ENCODE peak calls at places on chromosomes 11 and 22, in nine cellular contexts. X is breast epithelium, R is IMR-90, O is psoas muscle, M is body of pancreas, B is uterus, A is K562, D is mesothelial cell of epicardium, G is cardiac muscle cell. U is an unnamed sample.
A peak's percentile ranks its signal among the peaks of the same experiment; 100 is the strongest.

GRCh38 chr11:57073121-57073520 is 84.4 kb downstream of the OR5AK2 start:
- DNase-seq in X (no peak), R (peak; percentile 8), O (no peak), M (no peak), B (no peak), A (no peak), D (no peak), G (no peak), U (no peak)

GRCh38 chr11:7983832-7984590 is 3.1 kb upstream of the EIF3F start:
- DNase-seq in X (no peak), R (no peak), O (no peak), M (no peak), B (no peak), A (no peak), D (no peak), G (no peak), U (no peak)

GRCh38 chr11:99901175-99901574 is 785.9 kb upstream of the ARHGAP42 start:
- DNase-seq in X (no peak), R (no peak), O (no peak), M (no peak), B (no peak), A (no peak), D (no peak), G (no peak), U (no peak)

GRCh38 chr11:55949330-55949729 is 13.1 kb upstream of the OR5I1 start:
- DNase-seq in X (no peak), R (no peak), O (no peak), M (no peak), B (no peak), A (no peak), D (no peak), G (no peak), U (no peak)

GRCh38 chr11:60169264-60169915 is 13.5 kb downstream of the MS4A6A start:
- DNase-seq in X (no peak), R (no peak), O (no peak), M (peak; percentile 73), B (peak; percentile 38), A (peak; percentile 58), D (no peak), G (no peak), U (no peak)

GRCh38 chr22:36180038-36180880 is 19.7 kb upstream of the APOL3 start:
- DNase-seq in X (peak; percentile 78), R (peak; percentile 56), O (peak; percentile 86), M (peak; percentile 92), B (peak; percentile 89), A (peak; percentile 79), D (no peak), G (peak; percentile 82), U (no peak)

GRCh38 chr11:6251120-6251733 is 8.4 kb upstream of the CCKBR start:
- DNase-seq in X (peak; percentile 73), R (peak; percentile 75), O (peak; percentile 63), M (peak; percentile 92), B (peak; percentile 62), A (peak; percentile 75), D (no peak), G (peak; percentile 79), U (no peak)

GRCh38 chr11:44659641-44660040 is 67.1 kb upstream of the TSPAN18 start:
- DNase-seq in X (no peak), R (no peak), O (peak; percentile 21), M (no peak), B (no peak), A (no peak), D (no peak), G (no peak), U (no peak)

GRCh38 chr11:1878134-1879031 is 13.3 kb downstream of the PRR33 start:
- DNase-seq in X (no peak), R (no peak), O (peak; percentile 54), M (peak; percentile 10), B (peak; percentile 55), A (no peak), D (peak; percentile 27), G (no peak), U (no peak)

GRCh38 chr11:47607380-47607779 is 13.2 kb upstream of the C1QTNF4 start:
- DNase-seq in X (no peak), R (peak; percentile 96), O (peak; percentile 50), M (peak; percentile 29), B (peak; percentile 72), A (peak; percentile 37), D (no peak), G (peak; percentile 67), U (no peak)

GRCh38 chr11:19433367-19433766 is 192.6 kb upstream of the E2F8 start:
- DNase-seq in X (no peak), R (no peak), O (no peak), M (no peak), B (no peak), A (no peak), D (no peak), G (no peak), U (no peak)

GRCh38 chr11:83292709-83293435 is 6.7 kb upstream of the CCDC90B start:
- DNase-seq in X (no peak), R (peak; percentile 73), O (no peak), M (peak; percentile 25), B (peak; percentile 24), A (peak; percentile 67), D (no peak), G (peak; percentile 71), U (no peak)

GRCh38 chr11:113401718-113402117 is 14.1 kb downstream of the ANKK1 start:
- DNase-seq in X (peak; percentile 75), R (no peak), O (peak; percentile 69), M (peak; percentile 73), B (no peak), A (no peak), D (no peak), G (no peak), U (no peak)

GRCh38 chr22:29041408-29041807 is 20.2 kb downstream of the C22orf31 start:
- DNase-seq in X (no peak), R (peak; percentile 82), O (no peak), M (peak; percentile 31), B (no peak), A (no peak), D (no peak), G (no peak), U (no peak)

GRCh38 chr11:13278620-13279486 is 1.3 kb downstream of the BMAL1 start:
- DNase-seq in X (no peak), R (no peak), O (peak; percentile 24), M (peak; percentile 45), B (no peak), A (no peak), D (no peak), G (peak; percentile 31), U (no peak)

GRCh38 chr22:41197808-41198585 is 7.1 kb upstream of the L3MBTL2 start:
- DNase-seq in X (no peak), R (no peak), O (no peak), M (peak; percentile 63), B (no peak), A (peak; percentile 48), D (no peak), G (peak; percentile 41), U (no peak)

GRCh38 chr11:68373189-68373809 is 60.9 kb downstream of the LRP5 start:
- DNase-seq in X (no peak), R (peak; percentile 61), O (no peak), M (no peak), B (peak; percentile 66), A (no peak), D (no peak), G (no peak), U (no peak)

GRCh38 chr11:45142241-45142885 is 4.1 kb upstream of the PRDM11 start:
- DNase-seq in X (no peak), R (peak; percentile 28), O (no peak), M (no peak), B (no peak), A (no peak), D (no peak), G (no peak), U (peak; percentile 40)

GRCh38 chr11:48034926-48035876 is 54.8 kb downstream of the PTPRJ start:
- DNase-seq in X (no peak), R (no peak), O (peak; percentile 87), M (peak; percentile 35), B (peak; percentile 51), A (no peak), D (no peak), G (no peak), U (no peak)

GRCh38 chr11:23778971-23779370 is 717.9 kb upstream of the LUZP2 start:
- DNase-seq in X (no peak), R (peak; percentile 32), O (no peak), M (no peak), B (no peak), A (no peak), D (no peak), G (no peak), U (no peak)

GRCh38 chr22:30000566-30000965 is 79.7 kb upstream of the HORMAD2 start:
- DNase-seq in X (no peak), R (peak; percentile 82), O (no peak), M (no peak), B (no peak), A (no peak), D (no peak), G (no peak), U (no peak)

GRCh38 chr22:25051073-25051472 is 98.6 kb downstream of the KIAA1671 start:
- DNase-seq in X (no peak), R (no peak), O (no peak), M (no peak), B (no peak), A (no peak), D (no peak), G (no peak), U (no peak)
- TF ChIP-seq CTCF in X (no peak), R (peak; percentile 6), O (peak; percentile 10), M (peak; percentile 16), B (no peak), A (peak; percentile 60), D (peak; percentile 43), G (peak; percentile 35), U (peak; percentile 69)

GRCh38 chr11:72684236-72684912 is 10.2 kb upstream of the PDE2A start:
- DNase-seq in X (peak; percentile 56), R (peak; percentile 57), O (peak; percentile 80), M (peak; percentile 69), B (peak; percentile 68), A (peak; percentile 80), D (no peak), G (peak; percentile 76), U (no peak)
- TF ChIP-seq CTCF in X (peak; percentile 43), R (peak; percentile 57), O (peak; percentile 51), M (peak; percentile 32), B (peak; percentile 50), A (peak; percentile 85), D (no peak), G (peak; percentile 60), U (peak; percentile 72)

GRCh38 chr11:27124514-27125264 is 84.1 kb downstream of the BBOX1 start:
- DNase-seq in X (no peak), R (peak; percentile 42), O (no peak), M (no peak), B (no peak), A (no peak), D (no peak), G (no peak), U (no peak)
- TF ChIP-seq CTCF in X (no peak), R (peak; percentile 53), O (no peak), M (no peak), B (peak; percentile 18), A (no peak), D (no peak), G (peak; percentile 39), U (no peak)

GRCh38 chr22:17095538-17095937 is 10.7 kb downstream of the IL17RA start:
- DNase-seq in X (no peak), R (no peak), O (no peak), M (no peak), B (no peak), A (peak; percentile 31), D (no peak), G (peak; percentile 22), U (no peak)
- TF ChIP-seq CTCF in X (no peak), R (peak; percentile 27), O (no peak), M (no peak), B (no peak), A (peak; percentile 51), D (no peak), G (peak; percentile 42), U (peak; percentile 64)

GRCh38 chr22:47125603-47126002 is 363.2 kb downstream of the TBC1D22A start:
- DNase-seq in X (no peak), R (no peak), O (no peak), M (no peak), B (no peak), A (peak; percentile 44), D (no peak), G (no peak), U (no peak)
- TF ChIP-seq CTCF in X (no peak), R (peak; percentile 22), O (no peak), M (no peak), B (no peak), A (peak; percentile 61), D (no peak), G (peak; percentile 32), U (peak; percentile 46)

U was measured in type B pancreatic cell.